ENCODE peak calls at places on chromosomes 12 and 14, in ten cellular contexts. One of them, this sample, is unnamed.

GRCh38 chr14:90384543-90384911 is 12.3 kb upstream of the CALM1 start:
- DNase-seq in nucleus accumbens: no peak
- DNase-seq in GM18507: no peak
- DNase-seq in heart right ventricle: no peak
- DNase-seq in posterior cingulate gyrus: no peak
- DNase-seq in A549: no peak
- DNase-seq in Calu3: no peak
- DNase-seq in fibroblast of mammary gland: peak; percentile 53
- DNase-seq in activated T-helper 9 cell treated with anti-CD3 and anti-CD28 coated beads, Interleukin-2, amount 50 U/mL, for 16 hours: no peak
- DNase-seq in D721Med: no peak
- DNase-seq in this sample: no peak

GRCh38 chr12:131950182-131950913 is 606 bp downstream of the EP400 start:
- DNase-seq in nucleus accumbens: no peak
- DNase-seq in A549: no peak
- DNase-seq in fibroblast of mammary gland: no peak
- DNase-seq in GM18507: no peak
- DNase-seq in heart right ventricle: no peak
- DNase-seq in Calu3: peak; percentile 40
- DNase-seq in activated T-helper 9 cell treated with anti-CD3 and anti-CD28 coated beads, Interleukin-2, amount 50 U/mL, for 16 hours: peak; percentile 26
- DNase-seq in posterior cingulate gyrus: no peak
- DNase-seq in D721Med: no peak
- DNase-seq in this sample: no peak

GRCh38 chr12:21539797-21540196 is 13.7 kb downstream of the SPX start:
- DNase-seq in activated T-helper 9 cell treated with anti-CD3 and anti-CD28 coated beads, Interleukin-2, amount 50 U/mL, for 16 hours: no peak
- DNase-seq in heart right ventricle: no peak
- DNase-seq in nucleus accumbens: no peak
- DNase-seq in A549: no peak
- DNase-seq in Calu3: no peak
- DNase-seq in GM18507: no peak
- DNase-seq in posterior cingulate gyrus: no peak
- DNase-seq in fibroblast of mammary gland: no peak
- DNase-seq in D721Med: no peak
- DNase-seq in this sample: peak; percentile 24

GRCh38 chr12:116818341-116818856 is 62.8 kb downstream of the HRK start:
- DNase-seq in A549: no peak
- DNase-seq in heart right ventricle: peak; percentile 54
- DNase-seq in D721Med: no peak
- DNase-seq in posterior cingulate gyrus: peak; percentile 6
- DNase-seq in GM18507: no peak
- DNase-seq in activated T-helper 9 cell treated with anti-CD3 and anti-CD28 coated beads, Interleukin-2, amount 50 U/mL, for 16 hours: no peak
- DNase-seq in fibroblast of mammary gland: peak; percentile 14
- DNase-seq in nucleus accumbens: no peak
- DNase-seq in Calu3: no peak
- DNase-seq in this sample: no peak

GRCh38 chr14:54902143-54902520 is 494 bp downstream of the GCH1 start:
- DNase-seq in A549: peak; percentile 35
- DNase-seq in fibroblast of mammary gland: peak; percentile 31
- DNase-seq in D721Med: no peak
- DNase-seq in GM18507: no peak
- DNase-seq in activated T-helper 9 cell treated with anti-CD3 and anti-CD28 coated beads, Interleukin-2, amount 50 U/mL, for 16 hours: peak; percentile 70
- DNase-seq in Calu3: peak; percentile 64
- DNase-seq in posterior cingulate gyrus: no peak
- DNase-seq in heart right ventricle: peak; percentile 73
- DNase-seq in nucleus accumbens: no peak
- DNase-seq in this sample: peak; percentile 73

GRCh38 chr12:13133886-13134285 is 30.4 kb upstream of the GSG1 start:
- DNase-seq in activated T-helper 9 cell treated with anti-CD3 and anti-CD28 coated beads, Interleukin-2, amount 50 U/mL, for 16 hours: no peak
- DNase-seq in GM18507: no peak
- DNase-seq in heart right ventricle: no peak
- DNase-seq in D721Med: no peak
- DNase-seq in nucleus accumbens: no peak
- DNase-seq in fibroblast of mammary gland: no peak
- DNase-seq in Calu3: no peak
- DNase-seq in A549: no peak
- DNase-seq in posterior cingulate gyrus: no peak
- DNase-seq in this sample: no peak

GRCh38 chr12:124720019-124720686 is 143.5 kb downstream of the SCARB1 start:
- DNase-seq in GM18507: no peak
- DNase-seq in D721Med: no peak
- DNase-seq in heart right ventricle: no peak
- DNase-seq in A549: peak; percentile 41
- DNase-seq in posterior cingulate gyrus: no peak
- DNase-seq in activated T-helper 9 cell treated with anti-CD3 and anti-CD28 coated beads, Interleukin-2, amount 50 U/mL, for 16 hours: no peak
- DNase-seq in Calu3: no peak
- DNase-seq in fibroblast of mammary gland: peak; percentile 88
- DNase-seq in nucleus accumbens: no peak
- DNase-seq in this sample: peak; percentile 60

GRCh38 chr12:131749618-131750315 is 38.9 kb downstream of the SFSWAP start:
- DNase-seq in Calu3: no peak
- DNase-seq in D721Med: no peak
- DNase-seq in posterior cingulate gyrus: no peak
- DNase-seq in nucleus accumbens: no peak
- DNase-seq in GM18507: no peak
- DNase-seq in fibroblast of mammary gland: no peak
- DNase-seq in heart right ventricle: no peak
- DNase-seq in A549: no peak
- DNase-seq in activated T-helper 9 cell treated with anti-CD3 and anti-CD28 coated beads, Interleukin-2, amount 50 U/mL, for 16 hours: no peak
- DNase-seq in this sample: no peak

GRCh38 chr14:79649856-79650255 is 561.4 kb downstream of the DIO2 start:
- DNase-seq in activated T-helper 9 cell treated with anti-CD3 and anti-CD28 coated beads, Interleukin-2, amount 50 U/mL, for 16 hours: no peak
- DNase-seq in Calu3: no peak
- DNase-seq in GM18507: no peak
- DNase-seq in D721Med: no peak
- DNase-seq in nucleus accumbens: no peak
- DNase-seq in fibroblast of mammary gland: no peak
- DNase-seq in posterior cingulate gyrus: no peak
- DNase-seq in heart right ventricle: no peak
- DNase-seq in A549: no peak
- DNase-seq in this sample: no peak

GRCh38 chr12:127991408-127991940 is 275.5 kb upstream of the TMEM132C start:
- DNase-seq in GM18507: no peak
- DNase-seq in fibroblast of mammary gland: no peak
- DNase-seq in nucleus accumbens: no peak
- DNase-seq in activated T-helper 9 cell treated with anti-CD3 and anti-CD28 coated beads, Interleukin-2, amount 50 U/mL, for 16 hours: no peak
- DNase-seq in Calu3: no peak
- DNase-seq in posterior cingulate gyrus: no peak
- DNase-seq in A549: no peak
- DNase-seq in D721Med: no peak
- DNase-seq in heart right ventricle: no peak
- DNase-seq in this sample: no peak

GRCh38 chr12:47033797-47034555 is 45.4 kb upstream of the PCED1B start:
- DNase-seq in heart right ventricle: no peak
- DNase-seq in GM18507: no peak
- DNase-seq in posterior cingulate gyrus: no peak
- DNase-seq in fibroblast of mammary gland: no peak
- DNase-seq in Calu3: no peak
- DNase-seq in D721Med: no peak
- DNase-seq in A549: no peak
- DNase-seq in activated T-helper 9 cell treated with anti-CD3 and anti-CD28 coated beads, Interleukin-2, amount 50 U/mL, for 16 hours: no peak
- DNase-seq in nucleus accumbens: no peak
- DNase-seq in this sample: peak; percentile 53

GRCh38 chr12:64006211-64006610 is 161.7 kb downstream of the SRGAP1 start:
- DNase-seq in nucleus accumbens: no peak
- DNase-seq in D721Med: no peak
- DNase-seq in activated T-helper 9 cell treated with anti-CD3 and anti-CD28 coated beads, Interleukin-2, amount 50 U/mL, for 16 hours: no peak
- DNase-seq in Calu3: no peak
- DNase-seq in GM18507: no peak
- DNase-seq in A549: no peak
- DNase-seq in heart right ventricle: no peak
- DNase-seq in posterior cingulate gyrus: no peak
- DNase-seq in fibroblast of mammary gland: no peak
- DNase-seq in this sample: no peak

GRCh38 chr12:30329281-30329680 is 366.4 kb downstream of the IPO8 start:
- DNase-seq in posterior cingulate gyrus: no peak
- DNase-seq in fibroblast of mammary gland: no peak
- DNase-seq in activated T-helper 9 cell treated with anti-CD3 and anti-CD28 coated beads, Interleukin-2, amount 50 U/mL, for 16 hours: no peak
- DNase-seq in D721Med: no peak
- DNase-seq in nucleus accumbens: no peak
- DNase-seq in GM18507: no peak
- DNase-seq in heart right ventricle: no peak
- DNase-seq in Calu3: no peak
- DNase-seq in A549: no peak
- DNase-seq in this sample: peak; percentile 14

GRCh38 chr12:57127101-57127709 is 1.1 kb upstream of the LRP1 start:
- DNase-seq in nucleus accumbens: no peak
- DNase-seq in activated T-helper 9 cell treated with anti-CD3 and anti-CD28 coated beads, Interleukin-2, amount 50 U/mL, for 16 hours: peak; percentile 12
- DNase-seq in A549: peak; percentile 70
- DNase-seq in D721Med: no peak
- DNase-seq in heart right ventricle: peak; percentile 72
- DNase-seq in posterior cingulate gyrus: peak; percentile 44
- DNase-seq in fibroblast of mammary gland: no peak
- DNase-seq in GM18507: no peak
- DNase-seq in Calu3: peak; percentile 78
- DNase-seq in this sample: peak; percentile 84

GRCh38 chr12:123024819-123025391 is 44.4 kb downstream of the ARL6IP4 start:
- DNase-seq in posterior cingulate gyrus: no peak
- DNase-seq in D721Med: no peak
- DNase-seq in GM18507: no peak
- DNase-seq in activated T-helper 9 cell treated with anti-CD3 and anti-CD28 coated beads, Interleukin-2, amount 50 U/mL, for 16 hours: no peak
- DNase-seq in Calu3: no peak
- DNase-seq in A549: no peak
- DNase-seq in fibroblast of mammary gland: peak; percentile 58
- DNase-seq in nucleus accumbens: no peak
- DNase-seq in heart right ventricle: no peak
- DNase-seq in this sample: peak; percentile 3

GRCh38 chr12:108547633-108548172 is 13.3 kb downstream of the SART3 start:
- DNase-seq in Calu3: no peak
- DNase-seq in fibroblast of mammary gland: no peak
- DNase-seq in posterior cingulate gyrus: no peak
- DNase-seq in D721Med: no peak
- DNase-seq in heart right ventricle: no peak
- DNase-seq in GM18507: no peak
- DNase-seq in A549: no peak
- DNase-seq in activated T-helper 9 cell treated with anti-CD3 and anti-CD28 coated beads, Interleukin-2, amount 50 U/mL, for 16 hours: no peak
- DNase-seq in nucleus accumbens: no peak
- DNase-seq in this sample: no peak

GRCh38 chr14:94936411-94936892 is 166.5 kb upstream of the GSC start:
- DNase-seq in D721Med: peak; percentile 89
- DNase-seq in GM18507: no peak
- DNase-seq in activated T-helper 9 cell treated with anti-CD3 and anti-CD28 coated beads, Interleukin-2, amount 50 U/mL, for 16 hours: no peak
- DNase-seq in A549: no peak
- DNase-seq in fibroblast of mammary gland: peak; percentile 55
- DNase-seq in Calu3: no peak
- DNase-seq in heart right ventricle: peak; percentile 60
- DNase-seq in posterior cingulate gyrus: peak; percentile 69
- DNase-seq in nucleus accumbens: peak; percentile 84
- DNase-seq in this sample: no peak

GRCh38 chr12:7497661-7498060 is 5.9 kb downstream of the CD163 start:
- DNase-seq in GM18507: no peak
- DNase-seq in posterior cingulate gyrus: no peak
- DNase-seq in activated T-helper 9 cell treated with anti-CD3 and anti-CD28 coated beads, Interleukin-2, amount 50 U/mL, for 16 hours: no peak
- DNase-seq in nucleus accumbens: no peak
- DNase-seq in heart right ventricle: no peak
- DNase-seq in Calu3: no peak
- DNase-seq in fibroblast of mammary gland: peak; percentile 56
- DNase-seq in D721Med: no peak
- DNase-seq in A549: no peak
- DNase-seq in this sample: no peak

GRCh38 chr12:117032593-117033381 is 66.4 kb downstream of the TESC start:
- DNase-seq in Calu3: no peak
- DNase-seq in heart right ventricle: no peak
- DNase-seq in D721Med: no peak
- DNase-seq in A549: no peak
- DNase-seq in GM18507: no peak
- DNase-seq in activated T-helper 9 cell treated with anti-CD3 and anti-CD28 coated beads, Interleukin-2, amount 50 U/mL, for 16 hours: no peak
- DNase-seq in posterior cingulate gyrus: no peak
- DNase-seq in fibroblast of mammary gland: peak; percentile 9
- DNase-seq in nucleus accumbens: no peak
- DNase-seq in this sample: no peak

GRCh38 chr12:114869091-114869834 is 185.3 kb upstream of the TBX3 start:
- DNase-seq in A549: no peak
- DNase-seq in activated T-helper 9 cell treated with anti-CD3 and anti-CD28 coated beads, Interleukin-2, amount 50 U/mL, for 16 hours: no peak
- DNase-seq in Calu3: no peak
- DNase-seq in fibroblast of mammary gland: peak; percentile 91
- DNase-seq in nucleus accumbens: no peak
- DNase-seq in heart right ventricle: no peak
- DNase-seq in GM18507: no peak
- DNase-seq in D721Med: no peak
- DNase-seq in posterior cingulate gyrus: no peak
- DNase-seq in this sample: no peak

GRCh38 chr12:124109760-124110159 is 136.7 kb downstream of the ZNF664 start:
- DNase-seq in nucleus accumbens: no peak
- DNase-seq in activated T-helper 9 cell treated with anti-CD3 and anti-CD28 coated beads, Interleukin-2, amount 50 U/mL, for 16 hours: no peak
- DNase-seq in fibroblast of mammary gland: peak; percentile 20
- DNase-seq in GM18507: peak; percentile 22
- DNase-seq in Calu3: peak; percentile 18
- DNase-seq in A549: peak; percentile 71
- DNase-seq in posterior cingulate gyrus: no peak
- DNase-seq in D721Med: no peak
- DNase-seq in heart right ventricle: no peak
- DNase-seq in this sample: peak; percentile 43

GRCh38 chr12:122871851-122872785 is 23.8 kb downstream of the VPS37B start:
- DNase-seq in activated T-helper 9 cell treated with anti-CD3 and anti-CD28 coated beads, Interleukin-2, amount 50 U/mL, for 16 hours: peak; percentile 43
- DNase-seq in nucleus accumbens: no peak
- DNase-seq in Calu3: peak; percentile 87
- DNase-seq in fibroblast of mammary gland: peak; percentile 78
- DNase-seq in D721Med: no peak
- DNase-seq in A549: no peak
- DNase-seq in posterior cingulate gyrus: no peak
- DNase-seq in GM18507: no peak
- DNase-seq in heart right ventricle: peak; percentile 83
- DNase-seq in this sample: no peak

GRCh38 chr12:13744566-13744965 is 236.8 kb downstream of the GRIN2B start:
- DNase-seq in GM18507: no peak
- DNase-seq in heart right ventricle: no peak
- DNase-seq in Calu3: no peak
- DNase-seq in posterior cingulate gyrus: peak; percentile 30
- DNase-seq in fibroblast of mammary gland: no peak
- DNase-seq in nucleus accumbens: no peak
- DNase-seq in activated T-helper 9 cell treated with anti-CD3 and anti-CD28 coated beads, Interleukin-2, amount 50 U/mL, for 16 hours: no peak
- DNase-seq in A549: no peak
- DNase-seq in D721Med: no peak
- DNase-seq in this sample: no peak

GRCh38 chr12:130953783-130954543 is at the start of gene ADGRD1:
- DNase-seq in Calu3: no peak
- DNase-seq in activated T-helper 9 cell treated with anti-CD3 and anti-CD28 coated beads, Interleukin-2, amount 50 U/mL, for 16 hours: no peak
- DNase-seq in nucleus accumbens: no peak
- DNase-seq in posterior cingulate gyrus: no peak
- DNase-seq in fibroblast of mammary gland: peak; percentile 47
- DNase-seq in GM18507: no peak
- DNase-seq in D721Med: no peak
- DNase-seq in A549: peak; percentile 26
- DNase-seq in heart right ventricle: peak; percentile 77
- DNase-seq in this sample: no peak

GRCh38 chr14:55921516-55921915 is 196.7 kb upstream of the PELI2 start:
- DNase-seq in nucleus accumbens: no peak
- DNase-seq in D721Med: no peak
- DNase-seq in heart right ventricle: no peak
- DNase-seq in A549: no peak
- DNase-seq in posterior cingulate gyrus: no peak
- DNase-seq in activated T-helper 9 cell treated with anti-CD3 and anti-CD28 coated beads, Interleukin-2, amount 50 U/mL, for 16 hours: no peak
- DNase-seq in Calu3: no peak
- DNase-seq in GM18507: no peak
- DNase-seq in fibroblast of mammary gland: no peak
- DNase-seq in this sample: no peak

GRCh38 chr14:80645667-80646413 is 295.7 kb downstream of the CEP128 start:
- DNase-seq in D721Med: no peak
- DNase-seq in GM18507: no peak
- DNase-seq in nucleus accumbens: no peak
- DNase-seq in fibroblast of mammary gland: no peak
- DNase-seq in activated T-helper 9 cell treated with anti-CD3 and anti-CD28 coated beads, Interleukin-2, amount 50 U/mL, for 16 hours: no peak
- DNase-seq in heart right ventricle: no peak
- DNase-seq in Calu3: no peak
- DNase-seq in A549: no peak
- DNase-seq in posterior cingulate gyrus: no peak
- DNase-seq in this sample: no peak

GRCh38 chr14:81062816-81063215 is 107.4 kb downstream of the TSHR start:
- DNase-seq in fibroblast of mammary gland: peak; percentile 2
- DNase-seq in Calu3: peak; percentile 12
- DNase-seq in GM18507: no peak
- DNase-seq in activated T-helper 9 cell treated with anti-CD3 and anti-CD28 coated beads, Interleukin-2, amount 50 U/mL, for 16 hours: no peak
- DNase-seq in A549: no peak
- DNase-seq in heart right ventricle: peak; percentile 3
- DNase-seq in nucleus accumbens: no peak
- DNase-seq in posterior cingulate gyrus: no peak
- DNase-seq in D721Med: no peak
- DNase-seq in this sample: peak; percentile 22

GRCh38 chr12:123029550-123029949 is 49.1 kb downstream of the ARL6IP4 start:
- DNase-seq in nucleus accumbens: no peak
- DNase-seq in Calu3: no peak
- DNase-seq in heart right ventricle: no peak
- DNase-seq in fibroblast of mammary gland: no peak
- DNase-seq in D721Med: no peak
- DNase-seq in posterior cingulate gyrus: no peak
- DNase-seq in GM18507: no peak
- DNase-seq in activated T-helper 9 cell treated with anti-CD3 and anti-CD28 coated beads, Interleukin-2, amount 50 U/mL, for 16 hours: no peak
- DNase-seq in A549: no peak
- DNase-seq in this sample: no peak

This sample was measured in MCF 10A.